ENCODE peak calls at places on chromosomes 16 and 17, in five cellular contexts. One of them, this sample, is unnamed.

GRCh38 chr16:83040174-83040573 is 413.4 kb downstream of the CDH13 start:
- DNase-seq in left ventricle myocardium inferior: no peak
- DNase-seq in esophagus squamous epithelium: no peak
- DNase-seq in ovary: no peak
- DNase-seq in A549: no peak
- DNase-seq in this sample: no peak

GRCh38 chr16:85278851-85279250 is 166.6 kb upstream of the CIBAR2 start:
- DNase-seq in A549: no peak
- DNase-seq in left ventricle myocardium inferior: no peak
- DNase-seq in ovary: no peak
- DNase-seq in esophagus squamous epithelium: no peak
- DNase-seq in this sample: no peak

GRCh38 chr17:21297026-21297520 is 12.6 kb downstream of the MAP2K3 start:
- DNase-seq in esophagus squamous epithelium: no peak
- DNase-seq in left ventricle myocardium inferior: no peak
- DNase-seq in A549: no peak
- DNase-seq in ovary: peak; percentile 23
- DNase-seq in this sample: no peak

GRCh38 chr17:1188812-1189211 is 9.0 kb upstream of the ABR start:
- DNase-seq in esophagus squamous epithelium: no peak
- DNase-seq in ovary: peak; percentile 76
- DNase-seq in A549: no peak
- DNase-seq in left ventricle myocardium inferior: peak; percentile 81
- DNase-seq in this sample: no peak

GRCh38 chr17:77009877-77010276 is 130.9 kb upstream of the SEC14L1 start:
- DNase-seq in A549: no peak
- DNase-seq in esophagus squamous epithelium: no peak
- DNase-seq in left ventricle myocardium inferior: no peak
- DNase-seq in ovary: no peak
- DNase-seq in this sample: no peak

GRCh38 chr16:72877374-72878028 is 170.4 kb downstream of the ZFHX3 start:
- DNase-seq in ovary: no peak
- DNase-seq in A549: peak; percentile 75
- DNase-seq in left ventricle myocardium inferior: no peak
- DNase-seq in esophagus squamous epithelium: no peak
- DNase-seq in this sample: peak; percentile 78

GRCh38 chr16:78244131-78244899 is 144.9 kb downstream of the WWOX start:
- DNase-seq in left ventricle myocardium inferior: no peak
- DNase-seq in A549: no peak
- DNase-seq in esophagus squamous epithelium: no peak
- DNase-seq in ovary: no peak
- DNase-seq in this sample: no peak

GRCh38 chr16:67068212-67068753 is 39.3 kb downstream of the CBFB start:
- DNase-seq in ovary: no peak
- DNase-seq in left ventricle myocardium inferior: no peak
- DNase-seq in A549: peak; percentile 10
- DNase-seq in esophagus squamous epithelium: no peak
- DNase-seq in this sample: peak; percentile 60

GRCh38 chr17:28327031-28327607 is 8.1 kb downstream of the TMEM97 start:
- DNase-seq in A549: no peak
- DNase-seq in ovary: peak; percentile 4
- DNase-seq in esophagus squamous epithelium: no peak
- DNase-seq in left ventricle myocardium inferior: no peak
- DNase-seq in this sample: no peak

GRCh38 chr16:87186876-87187533 is 130.2 kb downstream of the C16orf95 start:
- DNase-seq in left ventricle myocardium inferior: no peak
- DNase-seq in ovary: no peak
- DNase-seq in esophagus squamous epithelium: no peak
- DNase-seq in A549: no peak
- DNase-seq in this sample: no peak
- H3K4me1 ChIP-seq in left ventricle myocardium inferior: no peaks in the 10 kb centered on the region
- H3K4me1 ChIP-seq in ovary: no peaks in the 10 kb centered on the region
- H3K4me1 ChIP-seq in esophagus squamous epithelium: no peaks in the 10 kb centered on the region
- H3K4me1 ChIP-seq in A549: no peaks in the 10 kb centered on the region
- H3K4me1 ChIP-seq in this sample: no peaks in the 10 kb centered on the region

GRCh38 chr16:71287903-71288302 is 1.3 kb downstream of the CMTR2 start:
- DNase-seq in esophagus squamous epithelium: no peak
- DNase-seq in ovary: no peak
- DNase-seq in left ventricle myocardium inferior: no peak
- DNase-seq in A549: no peak
- DNase-seq in this sample: no peak
- H3K4me3 ChIP-seq in esophagus squamous epithelium: peak overlapping the region; percentile 76
- H3K4me3 ChIP-seq in ovary: no peak overlapping the region
- H3K4me3 ChIP-seq in left ventricle myocardium inferior: peak overlapping the region; percentile 86
- H3K4me3 ChIP-seq in A549: peak overlapping the region; percentile 67
- H3K4me3 ChIP-seq in this sample: peak overlapping the region; percentile 94

DNA sequence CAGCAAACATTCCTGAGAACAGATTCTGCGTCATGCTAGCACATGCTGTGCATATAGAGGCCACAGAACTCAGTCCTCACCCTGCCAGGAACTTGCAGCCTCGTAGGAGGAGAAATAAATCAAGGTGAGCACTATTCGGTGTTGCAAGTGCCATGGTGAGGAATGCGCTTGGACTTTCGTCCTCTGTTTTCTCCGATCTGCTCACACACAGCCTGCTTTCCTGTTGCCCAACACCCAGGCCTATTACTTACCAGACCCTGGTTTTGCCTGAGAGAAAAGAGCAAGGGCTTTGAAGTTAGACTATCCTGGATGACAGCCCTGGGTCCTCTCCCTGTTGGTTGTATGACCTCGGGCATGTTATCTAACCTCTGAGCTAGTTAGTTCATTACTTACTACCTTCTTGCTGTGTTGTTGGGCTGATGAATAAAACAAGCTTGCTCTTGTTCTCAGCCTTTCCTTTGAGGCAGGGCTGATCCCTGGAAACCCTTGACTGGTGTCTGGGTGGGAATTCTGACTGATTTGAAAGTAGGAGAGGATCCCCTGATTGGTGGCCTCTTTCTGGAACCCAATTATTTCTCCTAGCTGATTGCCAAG is 2.9 kb downstream of the ACSF2 start:
- DNase-seq in A549: no peak
- DNase-seq in ovary: no peak
- DNase-seq in left ventricle myocardium inferior: no peak
- DNase-seq in esophagus squamous epithelium: no peak
- DNase-seq in this sample: no peak
- H3K4me1 ChIP-seq in A549: peaks cover 25% of the 10 kb centered on the region
- H3K4me1 ChIP-seq in ovary: peaks cover 22% of the 10 kb centered on the region
- H3K4me1 ChIP-seq in left ventricle myocardium inferior: peaks cover 37% of the 10 kb centered on the region
- H3K4me1 ChIP-seq in esophagus squamous epithelium: peaks cover 38% of the 10 kb centered on the region
- H3K4me1 ChIP-seq in this sample: peaks cover 47% of the 10 kb centered on the region

GRCh38 chr17:41919840-41920579 is 1.3 kb upstream of the ACLY start:
- DNase-seq in A549: peak; percentile 49
- DNase-seq in esophagus squamous epithelium: no peak
- DNase-seq in left ventricle myocardium inferior: no peak
- DNase-seq in ovary: peak; percentile 53
- DNase-seq in this sample: peak; percentile 49
- H3K4me3 ChIP-seq in A549: peak overlapping the region; percentile 94
- H3K4me3 ChIP-seq in esophagus squamous epithelium: no peak overlapping the region
- H3K4me3 ChIP-seq in left ventricle myocardium inferior: peak overlapping the region; percentile 94
- H3K4me3 ChIP-seq in ovary: no peak overlapping the region
- H3K4me3 ChIP-seq in this sample: peak overlapping the region; percentile 62

GRCh38 chr16:29806096-29806579 is at the start of gene MAZ:
- DNase-seq in A549: peak; percentile 96
- DNase-seq in esophagus squamous epithelium: no peak
- DNase-seq in left ventricle myocardium inferior: no peak
- DNase-seq in ovary: no peak
- DNase-seq in this sample: peak; percentile 88

GRCh38 chr16:29808219-29808900 is 2.0 kb downstream of the MAZ start:
- DNase-seq in A549: no peak
- DNase-seq in esophagus squamous epithelium: no peak
- DNase-seq in left ventricle myocardium inferior: no peak
- DNase-seq in ovary: peak; percentile 47
- DNase-seq in this sample: no peak

GRCh38 chr16:29809031-29809747 is 2.8 kb upstream of the PRRT2 start:
- DNase-seq in esophagus squamous epithelium: no peak
- DNase-seq in A549: no peak
- DNase-seq in left ventricle myocardium inferior: no peak
- DNase-seq in ovary: peak; percentile 41
- DNase-seq in this sample: no peak

GRCh38 chr16:29806641-29807425 is 504 bp downstream of the MAZ start:
- DNase-seq in left ventricle myocardium inferior: peak; percentile 63
- DNase-seq in ovary: peak; percentile 69
- DNase-seq in esophagus squamous epithelium: no peak
- DNase-seq in A549: peak; percentile 88
- DNase-seq in this sample: peak; percentile 37

DNA sequence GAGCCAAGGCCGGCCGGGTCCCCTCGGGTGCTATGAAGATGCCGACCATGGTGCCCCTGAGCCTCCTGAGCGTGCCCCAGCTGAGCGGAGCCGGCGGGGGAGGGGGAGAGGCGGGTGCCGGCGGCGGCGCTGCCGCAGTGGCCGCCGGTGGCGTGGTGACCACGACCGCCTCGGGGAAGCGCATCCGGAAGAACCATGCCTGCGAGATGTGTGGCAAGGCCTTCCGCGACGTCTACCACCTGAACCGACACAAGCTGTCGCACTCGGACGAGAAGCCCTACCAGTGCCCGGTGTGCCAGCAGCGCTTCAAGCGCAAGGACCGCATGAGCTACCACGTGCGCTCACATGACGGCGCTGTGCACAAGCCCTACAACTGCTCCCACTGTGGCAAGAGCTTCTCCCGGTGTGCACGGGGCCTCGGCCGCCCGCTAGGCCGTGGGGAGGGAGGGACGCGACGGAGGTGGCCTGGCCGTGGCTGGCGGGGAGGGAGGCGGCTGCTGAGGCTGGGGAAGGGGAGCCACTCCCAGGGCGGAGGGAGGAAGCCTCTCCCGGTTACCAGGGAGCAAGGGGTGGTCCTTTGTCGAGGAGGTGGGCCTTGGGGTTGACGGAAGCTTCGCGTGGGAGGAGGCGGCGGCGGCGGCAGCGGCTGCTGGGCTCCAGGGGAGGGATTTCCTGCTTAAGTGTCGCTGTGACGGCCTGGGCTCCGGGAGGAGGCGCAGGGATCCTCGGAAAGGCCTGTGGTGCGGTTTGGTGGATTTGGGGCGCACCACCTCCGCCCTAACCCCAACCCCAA is 1.3 kb downstream of the MAZ start:
- DNase-seq in left ventricle myocardium inferior: peak; percentile 91
- DNase-seq in esophagus squamous epithelium: no peak
- DNase-seq in ovary: peak; percentile 88
- DNase-seq in A549: peak; percentile 95
- DNase-seq in this sample: peak; percentile 93
- H3K4me1 ChIP-seq in left ventricle myocardium inferior: peaks cover 71% of the 10 kb centered on the region
- H3K4me1 ChIP-seq in esophagus squamous epithelium: peaks cover 59% of the 10 kb centered on the region
- H3K4me1 ChIP-seq in ovary: peaks cover 18% of the 10 kb centered on the region
- H3K4me1 ChIP-seq in A549: peaks cover 48% of the 10 kb centered on the region
- H3K4me1 ChIP-seq in this sample: peaks cover 31% of the 10 kb centered on the region

GRCh38 chr16:2019919-2020831 is 590 bp downstream of the NPW start:
- DNase-seq in left ventricle myocardium inferior: no peak
- DNase-seq in esophagus squamous epithelium: no peak
- DNase-seq in A549: no peak
- DNase-seq in ovary: no peak
- DNase-seq in this sample: peak; percentile 40
- H3K4me3 ChIP-seq in left ventricle myocardium inferior: peak overlapping the region; percentile 29
- H3K4me3 ChIP-seq in esophagus squamous epithelium: no peak overlapping the region
- H3K4me3 ChIP-seq in A549: no peak overlapping the region
- H3K4me3 ChIP-seq in ovary: no peak overlapping the region
- H3K4me3 ChIP-seq in this sample: no peak overlapping the region

DNA sequence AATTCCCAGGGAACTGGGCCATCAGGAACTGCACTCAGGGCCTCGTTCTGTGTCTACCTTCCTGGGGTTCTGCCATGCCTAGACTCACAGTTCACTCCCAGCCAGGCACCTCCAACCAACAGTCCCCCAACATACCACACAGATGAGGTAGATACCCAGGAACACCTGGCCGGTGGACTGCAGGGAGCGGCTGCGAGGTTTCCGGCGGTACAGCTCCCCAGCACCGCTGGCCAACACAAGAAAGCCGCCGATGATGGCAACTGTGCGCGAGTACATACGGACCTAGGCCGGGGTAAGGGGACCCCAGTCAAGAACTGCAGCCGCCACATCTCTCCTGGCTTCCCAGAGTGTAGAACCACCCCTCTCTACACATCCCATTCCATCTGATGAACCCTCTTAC is 1.9 kb downstream of the TMEM101 start:
- DNase-seq in ovary: no peak
- DNase-seq in esophagus squamous epithelium: no peak
- DNase-seq in left ventricle myocardium inferior: no peak
- DNase-seq in A549: no peak
- DNase-seq in this sample: no peak
- H3K4me1 ChIP-seq in ovary: peaks cover 8% of the 10 kb centered on the region
- H3K4me1 ChIP-seq in esophagus squamous epithelium: peaks cover 15% of the 10 kb centered on the region
- H3K4me1 ChIP-seq in left ventricle myocardium inferior: peaks cover 53% of the 10 kb centered on the region
- H3K4me1 ChIP-seq in A549: peaks cover 2% of the 10 kb centered on the region
- H3K4me1 ChIP-seq in this sample: peaks cover 24% of the 10 kb centered on the region

DNA sequence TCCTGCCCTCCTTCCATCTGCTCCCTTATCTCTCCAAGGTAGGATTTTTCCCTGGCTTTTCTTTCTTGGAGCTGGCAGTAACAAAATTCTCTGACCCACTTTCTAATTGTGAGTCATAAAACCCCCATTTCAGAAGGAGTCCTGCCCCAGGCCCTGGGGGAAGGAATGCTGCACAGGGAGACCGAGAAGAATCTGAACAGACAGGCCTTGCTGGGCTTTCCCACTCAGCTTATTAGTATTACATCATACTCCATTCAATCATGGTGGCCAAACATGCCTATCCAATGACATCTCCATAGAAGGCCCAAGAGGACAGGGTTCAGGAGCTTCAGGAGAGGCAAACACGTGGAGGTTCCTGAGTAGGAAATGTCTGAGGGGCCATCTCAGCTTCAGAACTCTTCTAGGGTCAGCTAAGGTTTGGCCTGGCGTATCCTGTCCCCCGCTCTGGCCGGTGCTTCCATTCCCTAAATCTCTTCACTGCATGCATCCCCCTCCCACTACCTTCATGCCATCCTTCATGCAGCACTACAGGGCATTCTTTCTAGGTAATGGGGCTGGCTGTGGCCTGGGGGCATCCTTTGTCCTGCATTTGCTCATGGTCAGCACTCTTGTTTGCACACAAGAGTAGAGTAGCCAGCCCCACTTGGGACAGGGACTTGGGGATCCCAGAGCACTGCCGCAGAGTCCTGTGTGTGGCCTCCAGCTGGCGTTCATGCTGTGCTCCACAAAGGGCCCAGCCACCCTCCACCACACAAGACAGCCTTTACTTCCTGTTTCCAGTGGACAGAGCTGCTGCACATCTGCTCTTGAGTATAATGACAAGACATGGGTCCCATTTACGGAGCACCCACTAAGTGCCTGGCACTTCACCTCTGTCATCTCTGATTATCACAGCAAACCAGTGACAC is 8.2 kb downstream of the SLC6A2 start:
- DNase-seq in left ventricle myocardium inferior: no peak
- DNase-seq in ovary: no peak
- DNase-seq in esophagus squamous epithelium: no peak
- DNase-seq in A549: no peak
- DNase-seq in this sample: peak; percentile 8
- H3K4me3 ChIP-seq in left ventricle myocardium inferior: no peak overlapping the region
- H3K4me3 ChIP-seq in ovary: no peak overlapping the region
- H3K4me3 ChIP-seq in esophagus squamous epithelium: no peak overlapping the region
- H3K4me3 ChIP-seq in A549: no peak overlapping the region
- H3K4me3 ChIP-seq in this sample: no peak overlapping the region

GRCh38 chr16:69781118-69781517 is 19.0 kb downstream of the WWP2 start:
- DNase-seq in A549: no peak
- DNase-seq in left ventricle myocardium inferior: no peak
- DNase-seq in ovary: no peak
- DNase-seq in esophagus squamous epithelium: no peak
- DNase-seq in this sample: no peak
- H3K4me1 ChIP-seq in A549: no peaks in the 10 kb centered on the region
- H3K4me1 ChIP-seq in left ventricle myocardium inferior: no peaks in the 10 kb centered on the region
- H3K4me1 ChIP-seq in ovary: no peaks in the 10 kb centered on the region
- H3K4me1 ChIP-seq in esophagus squamous epithelium: no peaks in the 10 kb centered on the region
- H3K4me1 ChIP-seq in this sample: no peaks in the 10 kb centered on the region